ENCODE peak calls at places on chromosomes 5 and 9, in four cellular contexts. H, J, D and I are unnamed samples.

GRCh38 chr5:173727839-173728778 is 111.7 kb upstream of the BOD1 start:
- DNase-seq in H (no peak), J (no peak), D (peak; percentile 70), I (no peak)

GRCh38 chr9:38087934-38088925 is 19.2 kb upstream of the SHB start:
- DNase-seq in H (peak; percentile 85), J (peak; percentile 81), D (peak; percentile 39), I (peak; percentile 90)

GRCh38 chr5:180818275-180818674 is 15.7 kb upstream of the MGAT1 start:
- DNase-seq in H (no peak), J (no peak), D (no peak), I (no peak)

GRCh38 chr9:95012035-95012708 is 285.7 kb downstream of the AOPEP start:
- DNase-seq in H (no peak), J (no peak), D (no peak), I (no peak)

GRCh38 chr5:148912146-148912545 is 85.7 kb downstream of the ADRB2 start:
- DNase-seq in H (no peak), J (no peak), D (no peak), I (no peak)

GRCh38 chr5:60470881-60471280 is 229.1 kb downstream of the DEPDC1B start:
- DNase-seq in H (no peak), J (no peak), D (no peak), I (no peak)

GRCh38 chr5:99004960-99005359 is 76.2 kb upstream of the CHD1 start:
- DNase-seq in H (no peak), J (no peak), D (no peak), I (no peak)

GRCh38 chr9:128731691-128732090 is 7.8 kb upstream of the ZDHHC12 start:
- DNase-seq in H (no peak), J (no peak), D (no peak), I (no peak)

GRCh38 chr9:110835404-110835803 is 166.8 kb downstream of the MUSK start:
- DNase-seq in H (no peak), J (no peak), D (peak; percentile 3), I (no peak)

GRCh38 chr9:78932849-78933627 is 636.1 kb downstream of the PSAT1 start:
- DNase-seq in H (no peak), J (no peak), D (no peak), I (no peak)

GRCh38 chr5:112971285-112971684 is 5.3 kb upstream of the DCP2 start:
- DNase-seq in H (no peak), J (no peak), D (no peak), I (no peak)

GRCh38 chr9:99253134-99253533 is 31.1 kb downstream of the SEC61B start:
- DNase-seq in H (no peak), J (no peak), D (no peak), I (no peak)

GRCh38 chr9:110016340-110016739 is 191.6 kb downstream of the C9orf152 start:
- DNase-seq in H (no peak), J (no peak), D (peak; percentile 18), I (no peak)

GRCh38 chr9:95268681-95269080 is 48.8 kb downstream of the FANCC start:
- DNase-seq in H (peak; percentile 40), J (peak; percentile 45), D (peak; percentile 69), I (peak; percentile 32)

DNA sequence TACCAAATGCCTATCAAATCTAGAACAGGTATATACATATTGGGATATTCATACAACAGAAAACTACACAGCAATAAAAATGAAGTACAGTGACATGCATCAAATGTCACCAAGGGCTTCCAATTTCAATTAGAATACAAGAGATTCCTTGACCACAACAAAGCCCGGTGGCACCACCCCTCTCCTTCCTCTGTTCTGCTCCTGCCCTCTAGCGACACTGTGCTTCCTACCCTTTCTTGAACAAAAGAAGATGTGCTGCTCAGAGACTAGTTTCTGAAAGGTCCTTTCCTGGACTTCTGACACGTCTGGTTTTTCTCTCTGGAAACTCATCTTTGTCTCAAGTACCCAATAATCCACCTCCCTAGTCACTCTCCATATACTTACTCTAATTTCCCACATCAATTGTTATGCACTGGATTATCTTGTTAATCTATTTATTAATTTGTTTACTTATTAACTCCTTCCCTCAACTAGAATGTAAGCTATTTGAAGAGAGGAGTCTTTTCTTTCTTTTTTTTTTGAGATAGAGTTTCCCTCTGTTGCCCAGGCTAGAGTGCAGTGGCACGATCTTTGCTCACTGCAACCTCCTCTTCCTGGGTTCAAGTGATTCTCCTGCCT is 70.4 kb upstream of the CTSV start:
- DNase-seq in H (peak; percentile 45), J (peak; percentile 70), D (peak; percentile 64), I (peak; percentile 73)
- TF ChIP-seq ELF4 in H (no peak), J (no peak), D (no peak), I (no peak)

DNA sequence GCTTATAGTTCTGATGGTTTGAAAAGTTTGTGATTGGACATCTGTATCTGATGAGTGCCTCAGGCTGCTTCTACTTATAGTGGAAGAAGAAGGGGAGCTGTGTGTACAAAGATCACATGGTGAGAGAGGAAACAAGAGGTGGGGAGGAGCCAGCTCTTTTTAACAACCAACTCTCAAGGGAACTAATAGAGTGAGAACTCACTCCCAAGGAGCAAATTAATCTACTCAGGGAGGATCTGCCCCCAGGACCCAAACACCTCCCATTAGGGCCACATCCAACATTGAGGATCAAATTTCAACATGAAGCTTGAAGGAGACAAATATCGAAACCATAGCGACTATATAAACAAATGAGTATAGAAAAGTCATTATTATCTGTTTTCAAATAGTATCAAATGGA is 64.7 kb upstream of the PRLR start:
- DNase-seq in H (no peak), J (no peak), D (no peak), I (no peak)
- TF ChIP-seq ELF4 in H (no peak), J (no peak), D (no peak), I (no peak)

GRCh38 chr5:131305906-131306305 is 42.1 kb downstream of the CDC42SE2 start:
- DNase-seq in H (no peak), J (peak; percentile 12), D (no peak), I (no peak)
- TF ChIP-seq ELF4 in H (no peak), J (no peak), D (no peak), I (no peak)

DNA sequence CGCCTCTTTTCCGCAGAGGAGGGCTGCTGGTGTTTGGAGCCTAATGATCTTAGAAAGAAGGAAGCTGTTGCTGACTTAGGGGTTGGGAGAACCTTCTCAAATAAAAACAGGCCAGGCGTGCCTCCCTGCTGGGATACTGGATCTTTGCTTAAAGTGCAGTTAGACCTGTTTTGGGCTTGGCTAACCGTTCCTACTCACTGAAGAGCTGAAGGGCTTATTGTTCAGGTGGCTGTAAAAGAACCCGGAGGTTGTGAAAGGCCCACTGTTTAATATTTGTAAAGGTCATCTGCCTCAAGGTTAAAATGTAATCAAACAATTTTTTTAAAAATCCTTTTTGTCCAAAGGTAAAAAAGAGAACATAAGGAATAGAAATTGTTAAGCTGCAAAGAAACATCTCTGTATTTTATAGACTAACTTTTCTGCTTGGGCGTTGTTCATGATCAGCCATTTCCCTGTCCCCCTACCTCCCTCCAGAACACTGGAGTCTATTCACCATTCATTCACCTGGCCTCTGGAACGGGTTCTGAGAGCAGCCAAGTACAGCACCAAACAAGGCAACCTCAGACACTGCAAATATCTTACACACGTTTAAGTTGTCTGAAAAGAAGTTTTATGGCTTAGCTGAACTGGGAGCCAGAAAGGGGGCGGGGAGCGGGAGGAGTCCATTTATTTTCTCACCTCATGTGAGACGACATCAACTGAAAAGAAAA is 18.6 kb upstream of the MTMR12 start:
- DNase-seq in H (no peak), J (no peak), D (peak; percentile 91), I (no peak)
- TF ChIP-seq ELF4 in H (no peak), J (no peak), D (no peak), I (no peak)

DNA sequence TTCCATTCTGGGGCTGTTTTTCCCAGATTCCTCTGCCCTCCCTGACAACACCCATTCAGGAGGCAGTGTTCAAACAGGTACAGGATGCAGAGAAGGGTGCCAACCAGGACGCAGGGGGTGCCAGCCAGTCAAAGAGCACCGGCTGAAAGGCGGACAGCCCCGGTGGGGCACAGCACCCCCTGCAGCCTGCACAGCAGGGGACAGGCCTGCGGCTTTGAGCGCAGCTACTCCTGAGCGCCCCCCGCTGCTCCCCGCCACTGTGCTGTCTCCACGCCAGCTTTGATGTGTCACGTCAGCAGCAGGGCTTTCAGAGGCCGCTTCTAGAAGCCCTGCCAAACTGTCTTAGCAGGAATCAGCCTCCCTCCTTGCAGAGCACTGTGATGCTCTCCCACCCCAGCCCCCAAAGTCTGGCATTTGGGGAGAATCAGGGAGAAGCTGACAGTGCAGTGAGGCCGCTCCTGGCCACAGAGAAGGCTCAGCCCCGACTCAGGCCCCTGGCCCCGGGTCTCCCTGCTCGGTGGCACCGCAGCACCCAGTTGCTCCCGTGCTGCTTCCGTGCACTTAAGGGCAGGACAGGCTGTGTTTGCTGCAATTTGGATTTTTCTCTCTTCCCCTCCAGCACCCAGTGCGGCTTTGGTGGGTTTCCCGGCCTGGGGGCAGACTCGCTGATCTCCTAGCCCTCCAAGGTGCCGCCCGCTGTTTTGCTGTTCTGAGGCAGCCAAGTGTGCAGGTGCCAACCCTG is 20.3 kb downstream of the AK8 start:
- DNase-seq in H (no peak), J (peak; percentile 32), D (no peak), I (peak; percentile 30)
- TF ChIP-seq ELF4 in H (no peak), J (no peak), D (no peak), I (no peak)

DNA sequence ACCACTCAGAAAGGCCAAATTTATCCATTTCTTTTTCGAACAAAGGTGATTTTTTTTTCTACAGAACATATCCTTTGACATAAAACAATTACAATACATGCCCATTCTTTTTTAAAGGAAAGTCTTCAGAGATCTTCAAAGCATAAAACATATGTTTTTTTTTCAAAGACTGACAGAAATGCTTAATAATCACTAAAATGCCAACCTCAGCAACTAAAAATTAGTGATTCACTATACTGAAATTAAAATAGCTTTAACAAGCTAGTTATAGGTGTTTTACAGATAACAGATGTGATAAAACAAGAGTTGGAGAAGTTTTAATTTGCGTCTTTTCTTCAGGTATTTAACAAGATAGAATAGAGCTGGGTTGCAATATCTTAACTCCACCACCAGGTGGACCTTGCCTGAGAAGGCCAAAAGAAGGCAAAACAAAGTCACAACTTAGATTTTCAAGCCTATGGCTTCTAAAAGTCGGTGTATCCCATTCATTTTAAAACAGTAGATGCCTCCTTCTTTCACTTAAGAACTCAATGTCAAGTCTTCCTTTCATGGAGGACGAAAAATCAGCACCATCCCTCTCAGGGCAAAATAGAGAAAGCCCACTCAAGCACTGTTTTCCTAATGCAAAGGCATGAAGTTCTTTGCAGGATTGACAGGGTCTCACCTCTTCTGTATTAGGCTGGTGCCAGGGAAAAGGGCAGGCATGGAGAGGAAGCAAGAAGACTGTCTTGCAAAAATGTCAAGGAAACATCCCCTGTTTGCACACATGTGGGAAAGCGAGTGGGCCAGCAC is 31.1 kb upstream of the CPLX2 start:
- DNase-seq in H (peak; percentile 38), J (peak; percentile 30), D (peak; percentile 39), I (no peak)
- TF ChIP-seq ELF4 in H (no peak), J (no peak), D (no peak), I (no peak)